ENCODE peak calls at places on chromosomes 7 and 10, in four cellular contexts. G is mammary epithelial cell, E is heart left ventricle, A is cardiac muscle cell. M is an unnamed sample. For H3K4me1, the result is how much of the 10 kb centered on the place peaks cover.

GRCh38 chr7:146864644-146865043 is 748.0 kb downstream of the CNTNAP2 start:
- DNase-seq in G (no peak), E (no peak), A (no peak), M (no peak)

GRCh38 chr10:85542149-85542548 is 824.4 kb downstream of the GRID1 start:
- DNase-seq in G (no peak), E (no peak), A (no peak), M (no peak)

GRCh38 chr7:128791121-128791967 is 424 bp upstream of the CCDC136 start:
- DNase-seq in G (peak), E (peak), A (peak), M (peak)

GRCh38 chr10:100927266-100927665 is 14.5 kb downstream of the SLF2 start:
- DNase-seq in G (no peak), E (no peak), A (no peak), M (no peak)

GRCh38 chr7:21377545-21377944 is 50.3 kb upstream of the SP4 start:
- DNase-seq in G (no peak), E (no peak), A (no peak), M (no peak)

GRCh38 chr7:30470163-30470770 is 8.3 kb downstream of the NOD1 start:
- DNase-seq in G (no peak), E (peak), A (peak), M (peak)

GRCh38 chr7:47551550-47552121 is 30.3 kb downstream of the TNS3 start:
- DNase-seq in G (no peak), E (peak), A (no peak), M (peak)

GRCh38 chr10:66925896-66926719 is at the start of gene LRRTM3:
- DNase-seq in G (peak), E (peak), A (peak), M (no peak)

GRCh38 chr7:127612263-127612662 is 5.7 kb downstream of the PAX4 start:
- DNase-seq in G (no peak), E (no peak), A (no peak), M (no peak)

GRCh38 chr10:32266979-32267378 is 80.0 kb downstream of the EPC1 start:
- DNase-seq in G (no peak), E (no peak), A (no peak), M (no peak)

GRCh38 chr10:47257396-47258120 is 42.4 kb upstream of the GDF10 start:
- DNase-seq in G (peak), E (no peak), A (no peak), M (no peak)

GRCh38 chr10:121418126-121418777 is 180.0 kb downstream of the FGFR2 start:
- DNase-seq in G (peak), E (no peak), A (no peak), M (no peak)

GRCh38 chr7:148276291-148277041 is 314.1 kb upstream of the C7orf33 start:
- DNase-seq in G (no peak), E (no peak), A (no peak), M (no peak)

GRCh38 chr7:78018541-78019456 is 220.2 kb downstream of the PHTF2 start:
- DNase-seq in G (no peak), E (peak), A (no peak), M (peak)

GRCh38 chr10:43039629-43040481 is 37.0 kb upstream of the RET start:
- DNase-seq in G (no peak), E (peak), A (no peak), M (no peak)

DNA sequence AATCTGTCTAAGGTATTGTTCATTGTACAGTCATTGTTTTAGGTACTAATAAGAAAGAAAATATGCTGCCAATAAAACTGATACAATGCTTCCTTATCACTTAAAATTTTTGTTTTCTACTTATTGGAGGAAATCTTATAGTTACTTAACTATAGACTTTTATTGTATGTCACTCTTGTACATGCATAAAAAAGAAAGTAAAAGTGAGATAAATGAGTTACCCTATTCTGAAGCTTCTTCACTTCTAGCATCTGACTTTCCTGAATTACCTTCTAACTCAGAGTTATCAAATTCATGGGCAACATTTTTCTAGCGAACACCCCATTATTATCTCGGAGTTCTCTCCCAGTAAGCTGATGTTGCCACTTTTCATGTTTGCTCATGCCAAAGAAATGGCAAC is 504.9 kb downstream of the SH2D4B start:
- DNase-seq in G (no peak), E (no peak), A (no peak), M (no peak)
- H3K4me1 ChIP-seq in G (under half), E (under half), A (under half), M (under half)

DNA sequence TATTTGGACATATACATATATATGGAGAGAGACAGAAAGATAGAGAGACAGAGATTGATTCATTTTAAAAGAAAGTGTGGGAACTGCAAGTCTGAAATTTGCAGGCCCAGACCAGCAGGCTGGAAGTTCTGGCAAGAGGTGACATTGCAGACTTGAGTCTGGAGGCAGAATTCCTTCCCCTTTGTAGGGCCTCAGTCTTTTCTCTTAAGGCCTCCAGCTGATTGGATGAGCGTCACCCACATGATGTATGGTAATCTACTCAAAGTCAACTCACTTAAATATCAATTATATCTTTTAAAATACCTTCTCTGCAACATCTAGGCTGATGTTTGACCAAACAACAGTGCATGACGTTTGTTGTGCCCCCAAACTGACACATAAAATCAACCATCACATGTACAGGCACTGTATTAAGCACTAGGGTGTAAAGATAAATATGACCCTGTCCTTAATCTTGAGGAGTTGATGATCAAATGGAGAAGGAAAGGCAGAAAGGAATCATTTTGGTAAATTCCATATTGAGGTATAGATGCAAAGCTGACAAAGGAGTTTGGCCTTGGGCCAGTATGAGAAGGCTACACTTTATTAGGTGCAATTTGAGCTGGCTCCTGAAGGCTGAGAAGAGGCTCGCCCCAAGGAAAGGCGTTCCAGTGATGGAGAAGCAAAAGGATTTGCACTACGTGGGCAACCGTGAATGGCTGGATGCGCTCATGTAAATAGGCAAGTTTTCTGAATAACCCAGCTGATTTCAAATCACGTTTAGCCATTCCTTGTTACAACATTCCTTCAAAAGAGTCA is 52.6 kb downstream of the BPGM start:
- DNase-seq in G (no peak), E (no peak), A (no peak), M (no peak)
- H3K4me3 ChIP-seq in G (no peak), E (no peak), A (no peak), M (no peak)

GRCh38 chr7:6398943-6399342 is 48.8 kb downstream of the DAGLB start:
- DNase-seq in G (peak), E (no peak), A (peak), M (no peak)
- H3K4me1 ChIP-seq in G (under half), E (half or more), A (under half), M (half or more)

GRCh38 chr7:158588878-158589442 is 1.3 kb upstream of the PTPRN2 start:
- DNase-seq in G (no peak), E (no peak), A (no peak), M (no peak)

GRCh38 chr7:158585721-158586498 is 1.7 kb downstream of the PTPRN2 start:
- DNase-seq in G (no peak), E (no peak), A (no peak), M (no peak)

GRCh38 chr7:158586499-158587191 is 978 bp downstream of the PTPRN2 start:
- DNase-seq in G (no peak), E (no peak), A (no peak), M (no peak)

GRCh38 chr7:158588085-158588877 is 658 bp upstream of the PTPRN2 start:
- DNase-seq in G (no peak), E (no peak), A (no peak), M (no peak)

DNA sequence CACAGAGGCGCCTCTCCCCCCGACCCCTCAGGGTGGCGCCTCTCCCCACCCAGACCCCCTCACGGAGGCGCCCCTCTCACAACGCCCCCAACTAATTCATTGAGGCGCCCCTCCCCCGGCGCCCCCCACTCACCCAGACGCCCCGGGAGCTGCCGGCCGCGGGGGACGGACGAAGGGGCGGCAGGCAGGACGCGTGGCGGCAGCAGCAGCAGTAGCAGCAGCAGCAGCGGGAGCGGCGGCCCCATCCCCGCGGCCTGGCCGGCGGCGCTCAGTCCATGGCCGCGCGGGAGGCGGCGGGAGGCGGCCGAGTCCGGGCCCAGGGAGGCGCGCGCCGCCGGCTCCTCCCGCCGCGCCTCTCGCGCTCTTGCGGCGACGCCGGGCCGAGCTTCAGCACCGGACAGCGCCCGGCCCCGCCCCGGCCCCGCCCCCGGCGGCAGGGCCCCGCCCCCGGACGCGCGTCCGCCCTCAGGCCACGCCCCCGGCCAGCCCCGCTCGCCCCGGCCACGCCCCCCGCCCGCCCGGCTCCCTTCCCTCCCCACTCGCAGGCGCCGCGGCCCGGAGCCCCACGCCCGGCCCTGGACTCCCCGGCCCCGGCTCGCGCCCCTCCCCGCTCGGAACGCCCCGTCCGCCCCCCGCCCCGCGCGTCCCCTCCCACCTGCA is at the start of gene PTPRN2:
- DNase-seq in G (peak), E (peak), A (peak), M (peak)
- H3K4me3 ChIP-seq in G (no peak), E (peak), A (peak), M (peak)

GRCh38 chr10:94194256-94194655 is 168.5 kb downstream of the NOC3L start:
- DNase-seq in G (peak), E (no peak), A (no peak), M (no peak)
- H3K4me1 ChIP-seq in G (under half), E (under half), A (under half), M (under half)

GRCh38 chr10:103204353-103205255 is 11.5 kb upstream of the NT5C2 start:
- DNase-seq in G (no peak), E (no peak), A (no peak), M (no peak)
- H3K4me3 ChIP-seq in G (no peak), E (no peak), A (no peak), M (no peak)

GRCh38 chr7:129845178-129845971 is 107.4 kb downstream of the UBE2H start:
- DNase-seq in G (peak), E (no peak), A (no peak), M (no peak)
- H3K4me1 ChIP-seq in G (half or more), E (half or more), A (under half), M (half or more)

GRCh38 chr10:133306941-133307379 is 1.7 kb downstream of the TUBGCP2 start:
- DNase-seq in G (no peak), E (no peak), A (no peak), M (no peak)
- H3K4me3 ChIP-seq in G (no peak), E (no peak), A (no peak), M (peak)

GRCh38 chr10:18231480-18231879 is 91.3 kb downstream of the CACNB2 start:
- DNase-seq in G (no peak), E (no peak), A (no peak), M (no peak)
- H3K4me1 ChIP-seq in G (under half), E (under half), A (under half), M (under half)